ENCODE peak calls at places on chromosomes 5 and 9, in five cellular contexts. W, N, D, E and O are unnamed samples.

GRCh38 chr9:21696411-21696865 is 106.0 kb upstream of the MTAP start:
- DNase-seq in D (no peak), N (no peak), E (peak; percentile 48), W (no peak), O (no peak)

GRCh38 chr5:118726891-118727290 is 261.5 kb downstream of the DTWD2 start:
- DNase-seq in N (no peak), W (no peak), E (no peak), D (no peak), O (no peak)

GRCh38 chr9:77952641-77953341 is 78.8 kb downstream of the GNAQ start:
- DNase-seq in D (peak; percentile 54), W (peak; percentile 49), E (no peak), N (no peak), O (peak; percentile 73)

GRCh38 chr5:91357012-91357634 is 26.0 kb downstream of the ARRDC3 start:
- DNase-seq in D (no peak), W (no peak), N (no peak), E (no peak), O (no peak)

GRCh38 chr9:73183917-73184861 is 32.5 kb downstream of the ANXA1 start:
- DNase-seq in W (peak; percentile 62), N (no peak), E (no peak), D (peak; percentile 60), O (peak; percentile 73)

GRCh38 chr5:149452007-149452664 is 73.0 kb upstream of the IL17B start:
- DNase-seq in E (no peak), N (peak; percentile 83), D (peak; percentile 43), W (peak; percentile 43), O (peak; percentile 68)

GRCh38 chr5:92017786-92018185 is 634.7 kb upstream of the ARRDC3 start:
- DNase-seq in D (peak; percentile 48), W (peak; percentile 81), N (no peak), E (peak; percentile 5), O (peak; percentile 87)

GRCh38 chr5:95148453-95148852 is 136.4 kb downstream of the MCTP1 start:
- DNase-seq in E (no peak), D (no peak), W (no peak), N (no peak), O (no peak)

GRCh38 chr5:140926211-140926902 is at the start of gene PCDHAC1:
- DNase-seq in N (peak; percentile 74), D (peak; percentile 30), W (peak; percentile 44), E (peak; percentile 76), O (peak; percentile 49)

GRCh38 chr9:82558855-82559615 is 503.9 kb downstream of the RASEF start:
- DNase-seq in E (no peak), W (no peak), N (no peak), D (no peak), O (no peak)

GRCh38 chr9:87213948-87214347 is 266.6 kb upstream of the GAS1 start:
- DNase-seq in W (no peak), E (no peak), D (peak; percentile 34), N (no peak), O (peak; percentile 68)

GRCh38 chr5:74075496-74075895 is 449.5 kb downstream of the ARHGEF28 start:
- DNase-seq in D (no peak), W (no peak), N (no peak), E (no peak), O (no peak)

GRCh38 chr9:110142868-110143866 is 64.8 kb downstream of the C9orf152 start:
- DNase-seq in N (no peak), D (no peak), W (no peak), E (no peak), O (no peak)

GRCh38 chr9:120443489-120443888 is 136.5 kb downstream of the CDK5RAP2 start:
- DNase-seq in N (no peak), E (no peak), W (peak; percentile 71), D (peak; percentile 70), O (peak; percentile 87)

GRCh38 chr5:561408-561807 is 37.2 kb upstream of the SLC9A3 start:
- DNase-seq in D (no peak), E (no peak), W (no peak), N (no peak), O (no peak)

DNA sequence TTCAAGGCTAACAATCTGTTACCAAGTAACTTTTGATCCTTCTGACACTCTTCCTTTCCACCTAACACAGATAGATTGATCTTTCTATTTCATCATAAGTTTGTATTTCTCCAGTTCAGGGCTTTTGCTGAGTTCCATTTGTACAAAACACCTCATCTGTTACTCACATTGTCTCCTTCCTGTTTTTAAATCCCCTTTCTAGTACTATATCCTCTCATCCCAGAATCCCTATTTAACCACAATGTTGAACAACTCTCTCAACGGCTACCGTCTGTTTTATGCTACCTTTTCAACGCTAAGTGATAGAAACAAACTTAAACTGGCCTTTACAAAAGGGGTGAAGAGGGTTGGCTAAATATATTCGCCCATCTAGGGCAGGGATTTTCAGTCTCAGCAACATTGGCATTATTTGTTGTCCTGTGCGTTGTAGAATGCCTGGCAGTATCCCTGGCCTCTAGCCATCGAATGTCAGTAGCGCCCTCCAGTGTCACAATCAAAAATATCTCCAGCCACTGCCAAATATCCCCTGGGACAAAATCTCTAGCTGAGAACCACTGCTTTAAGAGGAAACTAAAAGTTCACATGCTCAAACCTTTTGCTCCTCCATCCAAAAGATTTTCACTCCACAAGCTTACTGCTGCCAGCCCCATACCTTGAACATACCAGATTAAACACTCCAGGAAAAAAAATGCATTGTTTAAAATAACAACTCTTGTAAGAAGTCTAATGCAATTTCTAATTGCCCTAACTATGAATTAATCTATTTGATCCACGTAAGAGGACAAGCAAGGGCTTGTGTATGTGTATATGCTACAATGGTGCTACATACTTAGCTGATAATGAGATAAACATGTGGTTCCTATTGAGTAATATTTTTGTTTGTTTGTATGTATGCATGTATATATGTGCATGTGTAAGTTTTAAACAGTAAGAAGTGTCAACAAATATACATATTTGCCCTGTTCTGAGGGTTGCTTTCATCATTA is 344.0 kb downstream of the PTPRD start:
- DNase-seq in W (no peak), D (no peak), N (no peak), E (no peak), O (peak; percentile 49)
- TF ChIP-seq CTCF in W (no peak), D (no peak), N (no peak), E (no peak), O (peak; percentile 46)

GRCh38 chr5:170524576-170524975 is 20.8 kb downstream of the KCNIP1 start:
- DNase-seq in D (no peak), N (peak; percentile 34), E (no peak), W (no peak), O (no peak)
- H3K4me3 ChIP-seq in D (no peak overlapping the region), N (no peak overlapping the region), E (no peak overlapping the region), W (no peak overlapping the region), O (no peak overlapping the region)

DNA sequence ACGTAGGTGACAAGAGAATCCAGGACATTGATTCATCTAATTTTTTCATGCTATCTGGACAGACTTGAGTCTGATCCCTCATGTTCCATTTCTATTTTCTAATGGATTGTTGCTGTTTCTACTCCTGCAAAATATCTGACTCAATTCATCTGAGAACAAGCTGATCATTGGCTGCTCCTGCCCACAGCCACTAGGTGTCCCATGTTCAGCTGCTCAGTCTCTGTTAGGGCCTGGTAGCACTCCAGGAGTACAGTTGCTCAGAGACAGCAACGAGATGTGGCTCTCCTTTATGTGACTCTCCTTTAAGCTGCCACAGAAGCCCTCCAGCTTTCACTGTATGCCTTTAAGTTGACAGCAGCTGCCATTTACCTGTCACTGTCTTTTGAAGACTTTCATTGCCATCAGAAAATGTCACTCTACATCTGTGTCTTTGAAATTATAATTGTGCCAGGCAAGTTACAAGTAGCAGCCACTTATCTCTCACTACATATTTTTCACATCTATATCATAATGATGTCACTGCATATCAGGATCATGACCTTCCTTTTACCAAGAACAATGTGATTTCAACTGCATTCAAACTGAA is 1944.2 kb upstream of the NUDT12 start:
- DNase-seq in D (no peak), W (peak; percentile 33), E (no peak), N (no peak), O (no peak)
- TF ChIP-seq CTCF in D (no peak), W (no peak), E (no peak), N (no peak), O (no peak)

GRCh38 chr9:129490583-129491485 is 130.1 kb downstream of the C9orf50 start:
- DNase-seq in N (peak; percentile 76), D (no peak), W (peak; percentile 33), E (no peak), O (no peak)
- H3K4me3 ChIP-seq in N (peak overlapping the region; percentile 64), D (peak overlapping the region; percentile 69), W (peak overlapping the region; percentile 40), E (peak overlapping the region; percentile 41), O (peak overlapping the region; percentile 42)

GRCh38 chr5:72149742-72150141 is 42.5 kb downstream of the MAP1B start:
- DNase-seq in N (no peak), W (no peak), D (no peak), E (no peak), O (peak; percentile 46)
- TF ChIP-seq CTCF in N (peak; percentile 49), W (peak; percentile 10), D (peak; percentile 35), E (peak; percentile 16), O (peak; percentile 33)

DNA sequence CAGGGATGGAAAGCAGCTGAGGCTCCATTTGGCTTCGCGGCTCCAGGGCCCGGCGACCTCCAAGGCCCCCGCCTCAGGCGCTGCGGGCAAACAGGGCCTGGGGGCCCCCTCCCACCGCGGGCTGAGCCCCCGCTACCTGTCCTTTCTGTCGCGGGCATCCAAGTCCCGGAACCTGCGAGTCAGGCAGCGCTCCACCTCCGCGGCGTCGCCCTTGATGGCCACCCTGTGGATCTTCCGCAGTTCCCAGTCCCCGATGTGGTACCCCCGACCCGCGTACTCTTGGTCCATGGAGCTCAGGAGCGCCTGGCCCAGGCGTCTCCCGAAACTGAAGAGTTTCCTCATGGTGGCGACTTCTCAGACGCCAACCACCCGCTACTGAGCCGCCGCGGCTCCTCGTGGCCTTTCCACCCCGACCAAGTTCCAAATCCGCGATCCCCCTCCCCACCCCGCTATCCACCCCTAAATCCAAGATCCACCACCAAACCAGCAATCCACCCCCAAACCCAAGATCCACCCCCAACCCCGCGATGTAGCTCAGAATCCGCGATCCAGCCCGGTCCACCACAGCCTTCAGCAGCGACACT is 86.5 kb upstream of the CCDC180 start:
- DNase-seq in E (no peak), W (peak; percentile 13), N (no peak), D (no peak), O (no peak)
- H3K4me3 ChIP-seq in E (peak overlapping the region; percentile 40), W (peak overlapping the region; percentile 33), N (peak overlapping the region; percentile 48), D (peak overlapping the region; percentile 20), O (peak overlapping the region; percentile 7)

GRCh38 chr9:70954126-70954525 is 167.3 kb downstream of the TRPM3 start:
- DNase-seq in W (peak; percentile 90), D (peak; percentile 95), N (no peak), E (no peak), O (peak; percentile 68)

GRCh38 chr9:70952131-70952727 is 169.2 kb downstream of the TRPM3 start:
- DNase-seq in D (peak; percentile 43), W (peak; percentile 19), N (no peak), E (no peak), O (no peak)

GRCh38 chr9:70959366-70959765 is 162.1 kb downstream of the TRPM3 start:
- DNase-seq in D (no peak), E (no peak), W (no peak), N (no peak), O (no peak)

GRCh38 chr9:70950270-70950669 is 171.2 kb downstream of the TRPM3 start:
- DNase-seq in W (no peak), N (no peak), D (no peak), E (no peak), O (no peak)

DNA sequence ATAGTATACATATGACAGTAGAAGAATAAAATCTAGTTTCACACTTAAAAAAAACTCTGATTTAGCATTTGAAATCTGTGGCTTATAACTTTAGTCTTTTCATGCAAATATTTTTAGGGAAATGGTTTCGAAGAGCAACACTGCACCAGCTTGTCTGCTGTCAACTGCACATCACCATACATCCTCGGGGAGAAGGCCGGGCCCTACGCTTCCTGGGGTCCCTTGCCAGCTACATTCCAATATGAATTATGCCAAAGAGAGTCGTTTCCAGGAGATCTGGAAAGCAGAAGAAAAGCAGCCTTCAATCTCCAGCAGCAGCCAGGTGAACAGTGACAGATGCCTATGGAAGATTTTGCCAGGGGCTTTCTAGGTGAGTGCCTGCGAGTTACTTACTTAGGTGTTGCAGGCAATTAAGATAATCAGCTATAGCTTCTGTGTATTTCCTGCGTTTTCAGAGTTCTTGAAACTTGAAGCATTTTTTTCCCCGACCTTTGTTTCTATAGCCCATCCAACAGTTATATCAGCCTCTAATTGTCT is 166.7 kb downstream of the TRPM3 start:
- DNase-seq in D (no peak), W (no peak), N (no peak), E (no peak), O (no peak)
- TF ChIP-seq CTCF in D (no peak), W (no peak), N (no peak), E (no peak), O (no peak)